ENCODE peak calls at places on chromosome 20, in five cellular contexts. One of them, this sample, is unnamed.

GRCh38 chr20:18686696-18687095 is 98.8 kb downstream of the DTD1 start:
- DNase-seq in K562: no peak
- DNase-seq in IMR-90: peak
- DNase-seq in GM12891: no peak
- DNase-seq in esophagus squamous epithelium: no peak
- DNase-seq in this sample: no peak

GRCh38 chr20:34704177-34705007 is at the start of gene TP53INP2:
- DNase-seq in K562: peak
- DNase-seq in IMR-90: peak
- DNase-seq in GM12891: peak
- DNase-seq in esophagus squamous epithelium: peak
- DNase-seq in this sample: peak

GRCh38 chr20:46111028-46111835 is 6.9 kb upstream of the CD40 start:
- DNase-seq in K562: no peak
- DNase-seq in IMR-90: no peak
- DNase-seq in GM12891: no peak
- DNase-seq in esophagus squamous epithelium: no peak
- DNase-seq in this sample: no peak

GRCh38 chr20:2713285-2713684 is 20.7 kb downstream of the EBF4 start:
- DNase-seq in K562: no peak
- DNase-seq in IMR-90: no peak
- DNase-seq in GM12891: no peak
- DNase-seq in esophagus squamous epithelium: no peak
- DNase-seq in this sample: no peak

GRCh38 chr20:1281279-1282057 is 15.4 kb downstream of the SNPH start:
- DNase-seq in K562: no peak
- DNase-seq in IMR-90: no peak
- DNase-seq in GM12891: no peak
- DNase-seq in esophagus squamous epithelium: no peak
- DNase-seq in this sample: no peak

GRCh38 chr20:53623454-53624206 is 30.0 kb upstream of the ZNF217 start:
- DNase-seq in K562: peak
- DNase-seq in IMR-90: peak
- DNase-seq in GM12891: no peak
- DNase-seq in esophagus squamous epithelium: no peak
- DNase-seq in this sample: peak

GRCh38 chr20:14672066-14672465 is 334.7 kb upstream of the FLRT3 start:
- DNase-seq in K562: no peak
- DNase-seq in IMR-90: no peak
- DNase-seq in GM12891: no peak
- DNase-seq in esophagus squamous epithelium: no peak
- DNase-seq in this sample: no peak

GRCh38 chr20:17616480-17617211 is 46.8 kb downstream of the DSTN start:
- DNase-seq in K562: no peak
- DNase-seq in IMR-90: no peak
- DNase-seq in GM12891: no peak
- DNase-seq in esophagus squamous epithelium: no peak
- DNase-seq in this sample: no peak

GRCh38 chr20:22805970-22806369 is 221.6 kb upstream of the FOXA2 start:
- DNase-seq in K562: no peak
- DNase-seq in IMR-90: no peak
- DNase-seq in GM12891: no peak
- DNase-seq in esophagus squamous epithelium: no peak
- DNase-seq in this sample: no peak

GRCh38 chr20:4546342-4546741 is 175.4 kb upstream of the PRND start:
- DNase-seq in K562: no peak
- DNase-seq in IMR-90: no peak
- DNase-seq in GM12891: no peak
- DNase-seq in esophagus squamous epithelium: no peak
- DNase-seq in this sample: no peak

GRCh38 chr20:34967421-34967820 is 11.8 kb downstream of the MYH7B start:
- DNase-seq in K562: no peak
- DNase-seq in IMR-90: no peak
- DNase-seq in GM12891: no peak
- DNase-seq in esophagus squamous epithelium: no peak
- DNase-seq in this sample: no peak

GRCh38 chr20:45545754-45546453 is 1.3 kb downstream of the EPPIN start:
- DNase-seq in K562: peak
- DNase-seq in IMR-90: peak
- DNase-seq in GM12891: no peak
- DNase-seq in esophagus squamous epithelium: no peak
- DNase-seq in this sample: peak

GRCh38 chr20:57594092-57594911 is 25.9 kb downstream of the ZBP1 start:
- DNase-seq in K562: peak
- DNase-seq in IMR-90: peak
- DNase-seq in GM12891: peak
- DNase-seq in esophagus squamous epithelium: no peak
- DNase-seq in this sample: peak

GRCh38 chr20:43914697-43915208 is at the start of gene TOX2:
- DNase-seq in K562: peak
- DNase-seq in IMR-90: no peak
- DNase-seq in GM12891: peak
- DNase-seq in esophagus squamous epithelium: no peak
- DNase-seq in this sample: peak

GRCh38 chr20:20593447-20594170 is 118.8 kb downstream of the RALGAPA2 start:
- DNase-seq in K562: peak
- DNase-seq in IMR-90: peak
- DNase-seq in GM12891: peak
- DNase-seq in esophagus squamous epithelium: no peak
- DNase-seq in this sample: peak

GRCh38 chr20:10877345-10877744 is 203.5 kb upstream of the JAG1 start:
- DNase-seq in K562: no peak
- DNase-seq in IMR-90: no peak
- DNase-seq in GM12891: no peak
- DNase-seq in esophagus squamous epithelium: no peak
- DNase-seq in this sample: no peak

GRCh38 chr20:60100780-60101179 is 142.6 kb downstream of the CDH26 start:
- DNase-seq in K562: no peak
- DNase-seq in IMR-90: no peak
- DNase-seq in GM12891: no peak
- DNase-seq in esophagus squamous epithelium: no peak
- DNase-seq in this sample: no peak

GRCh38 chr20:56440346-56441007 is 27.9 kb upstream of the RTF2 start:
- DNase-seq in K562: no peak
- DNase-seq in IMR-90: no peak
- DNase-seq in GM12891: no peak
- DNase-seq in esophagus squamous epithelium: no peak
- DNase-seq in this sample: no peak

GRCh38 chr20:63333241-63333836 is 27.8 kb downstream of the CHRNA4 start:
- DNase-seq in K562: no peak
- DNase-seq in IMR-90: no peak
- DNase-seq in GM12891: no peak
- DNase-seq in esophagus squamous epithelium: no peak
- DNase-seq in this sample: no peak

GRCh38 chr20:63334356-63334755 is 26.8 kb downstream of the CHRNA4 start:
- DNase-seq in K562: no peak
- DNase-seq in IMR-90: no peak
- DNase-seq in GM12891: no peak
- DNase-seq in esophagus squamous epithelium: no peak
- DNase-seq in this sample: no peak

GRCh38 chr20:63337786-63338420 is 23.2 kb downstream of the CHRNA4 start:
- DNase-seq in K562: no peak
- DNase-seq in IMR-90: no peak
- DNase-seq in GM12891: no peak
- DNase-seq in esophagus squamous epithelium: no peak
- DNase-seq in this sample: no peak

GRCh38 chr20:63335711-63336110 is 25.4 kb downstream of the CHRNA4 start:
- DNase-seq in K562: no peak
- DNase-seq in IMR-90: no peak
- DNase-seq in GM12891: no peak
- DNase-seq in esophagus squamous epithelium: no peak
- DNase-seq in this sample: no peak

GRCh38 chr20:63336232-63336752 is 24.9 kb downstream of the CHRNA4 start:
- DNase-seq in K562: no peak
- DNase-seq in IMR-90: no peak
- DNase-seq in GM12891: no peak
- DNase-seq in esophagus squamous epithelium: no peak
- DNase-seq in this sample: no peak
- TF ChIP-seq POLR2A in K562: no peak
- TF ChIP-seq POLR2A in IMR-90: no peak
- TF ChIP-seq POLR2A in GM12891: no peak
- TF ChIP-seq POLR2A in esophagus squamous epithelium: no peak
- TF ChIP-seq POLR2A in this sample: no peak

DNA sequence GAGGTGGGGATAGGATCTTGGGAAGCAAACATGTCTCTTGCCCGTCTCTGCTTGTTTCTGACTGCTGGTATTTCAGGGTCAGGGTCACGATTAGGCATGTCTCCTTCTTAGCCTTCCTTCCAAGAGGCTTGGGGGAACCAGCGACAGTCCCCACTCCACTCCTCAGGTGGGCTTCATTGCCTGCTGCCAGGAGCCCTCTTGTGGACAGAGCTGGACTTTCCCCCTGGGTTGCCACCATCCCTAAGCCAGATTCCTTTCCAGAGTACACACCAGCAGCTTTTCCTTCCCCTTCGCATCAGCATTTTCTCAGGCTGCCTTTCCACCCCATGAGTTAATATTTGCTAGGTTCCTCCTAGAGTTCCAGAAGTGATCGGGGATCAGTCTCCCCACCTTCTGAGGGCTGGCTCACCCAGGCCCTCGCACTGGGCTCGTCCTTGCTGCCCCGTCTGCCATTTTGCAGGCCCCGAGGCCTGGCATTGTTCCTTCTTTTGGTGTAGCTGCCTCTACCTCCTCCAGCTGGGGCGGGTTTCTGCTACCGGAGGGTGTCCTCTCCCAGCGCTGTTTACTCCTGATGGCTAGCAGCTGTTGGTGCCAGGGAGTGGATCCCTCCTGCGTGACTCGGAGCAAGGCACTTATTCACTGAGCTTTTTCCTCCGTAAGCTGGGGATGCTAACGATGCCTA is 8.8 kb upstream of the C20orf144 start:
- DNase-seq in K562: peak
- DNase-seq in IMR-90: peak
- DNase-seq in GM12891: peak
- DNase-seq in esophagus squamous epithelium: no peak
- DNase-seq in this sample: peak
- TF ChIP-seq POLR2A in K562: peak
- TF ChIP-seq POLR2A in IMR-90: no peak
- TF ChIP-seq POLR2A in GM12891: no peak
- TF ChIP-seq POLR2A in esophagus squamous epithelium: no peak
- TF ChIP-seq POLR2A in this sample: peak

DNA sequence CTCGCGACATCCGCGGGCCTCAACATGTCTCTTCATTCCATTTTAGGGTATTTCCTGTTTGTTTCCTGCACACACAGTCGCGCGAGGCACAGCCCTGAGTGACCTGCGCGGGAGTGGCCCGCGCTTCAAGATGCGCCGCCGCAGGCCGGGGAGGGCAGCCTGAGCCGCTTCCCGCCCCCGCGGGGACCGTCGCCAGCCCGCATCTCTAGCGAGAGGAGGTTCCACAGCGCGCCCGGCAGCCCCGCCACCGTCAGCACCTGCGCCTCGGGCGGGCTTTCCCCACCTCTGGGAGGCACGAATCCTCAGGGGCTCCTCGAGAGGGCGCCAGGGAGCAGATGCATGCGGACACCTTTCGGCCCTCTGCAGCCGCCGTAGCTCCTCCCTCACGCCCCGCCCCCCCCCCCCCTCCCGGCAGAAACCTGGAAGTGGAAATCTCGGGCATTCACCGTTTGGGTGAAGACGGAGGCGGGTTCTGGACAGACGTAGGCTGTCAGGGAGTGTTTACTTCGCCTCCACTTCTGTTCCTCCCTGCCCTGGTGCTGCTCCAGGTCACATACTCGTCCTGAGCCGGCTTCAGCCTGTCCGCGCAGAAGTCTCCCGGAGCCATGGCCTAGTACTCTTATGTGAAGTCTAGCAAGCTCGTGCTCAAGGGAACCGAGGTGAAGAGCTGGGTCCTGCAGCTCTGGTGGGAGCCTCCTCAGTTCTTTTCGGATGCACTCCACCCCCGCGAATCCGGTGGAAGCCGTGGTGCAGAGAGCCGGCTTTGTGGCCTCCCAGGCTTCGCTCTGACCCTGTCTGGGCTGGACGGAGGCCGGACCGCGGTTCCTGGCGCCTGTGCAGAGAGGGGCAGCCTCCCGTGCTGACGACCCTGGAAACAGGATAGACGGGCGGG is 880.5 kb upstream of the DEFB115 start:
- DNase-seq in K562: peak
- DNase-seq in IMR-90: peak
- DNase-seq in GM12891: peak
- DNase-seq in esophagus squamous epithelium: no peak
- DNase-seq in this sample: peak
- TF ChIP-seq POLR2A in K562: peak
- TF ChIP-seq POLR2A in IMR-90: peak
- TF ChIP-seq POLR2A in GM12891: peak
- TF ChIP-seq POLR2A in esophagus squamous epithelium: no peak
- TF ChIP-seq POLR2A in this sample: peak

DNA sequence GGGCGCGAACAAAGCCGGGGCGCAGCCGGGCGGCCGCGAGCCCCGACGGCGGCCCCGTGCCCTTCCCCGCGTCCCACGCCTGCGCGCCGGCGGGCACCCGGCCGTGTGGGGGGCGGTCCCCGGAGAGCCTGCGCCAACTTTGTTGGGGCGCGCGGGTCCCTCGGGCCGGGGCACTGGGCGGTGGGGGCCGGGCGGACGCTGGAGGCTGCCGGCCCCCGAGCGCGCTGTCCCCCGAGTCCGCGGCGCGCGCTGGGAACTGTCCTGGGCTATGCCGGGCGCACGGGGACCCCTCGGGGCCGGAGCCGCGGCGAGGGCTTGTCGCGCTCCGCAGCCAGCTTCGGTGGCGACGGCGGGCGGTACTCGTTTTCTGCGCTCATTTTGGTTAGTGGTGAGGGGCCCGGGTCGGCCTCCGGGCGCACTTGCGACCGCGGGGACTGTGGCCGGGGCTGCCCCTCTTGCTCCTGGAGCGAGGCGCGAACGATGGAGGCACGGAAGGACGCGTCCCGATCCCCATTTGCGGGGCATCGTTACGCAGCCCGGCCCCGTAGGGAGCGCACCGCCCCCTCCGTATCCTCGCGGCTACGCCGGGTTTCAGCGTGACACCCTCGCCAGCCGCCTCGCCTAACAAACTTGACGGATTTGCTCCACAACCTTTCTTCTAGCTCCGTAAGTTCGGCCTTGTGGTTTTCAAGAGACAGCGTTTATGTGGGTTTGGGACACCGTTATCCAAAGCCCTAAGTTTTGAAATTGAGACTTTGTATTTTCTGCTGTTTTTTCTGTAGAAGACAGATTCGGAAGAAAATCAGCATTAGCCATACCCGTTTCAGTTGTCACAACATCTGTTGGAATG is 632 bp downstream of the SS18L1 start:
- DNase-seq in K562: peak
- DNase-seq in IMR-90: peak
- DNase-seq in GM12891: no peak
- DNase-seq in esophagus squamous epithelium: no peak
- DNase-seq in this sample: peak
- TF ChIP-seq POLR2A in K562: no peak
- TF ChIP-seq POLR2A in IMR-90: no peak
- TF ChIP-seq POLR2A in GM12891: no peak
- TF ChIP-seq POLR2A in esophagus squamous epithelium: peak
- TF ChIP-seq POLR2A in this sample: peak

This sample was measured in erythroblast.